ENCODE peak calls at places on chromosomes 4 and X, in seven cellular contexts. One of them, this sample, is unnamed.

GRCh38 chrX:107576841-107577240 is 51.5 kb upstream of the PRPS1 start:
- DNase-seq in tibial artery: no peak
- DNase-seq in effector memory CD4-positive, alpha-beta T cell: no peak
- DNase-seq in AG10803: no peak
- DNase-seq in ascending aorta: no peak
- DNase-seq in kidney: no peak
- DNase-seq in fibroblast of mammary gland: no peak
- DNase-seq in this sample: no peak

GRCh38 chrX:131595120-131595519 is 51.2 kb downstream of the OR13H1 start:
- DNase-seq in AG10803: no peak
- DNase-seq in kidney: no peak
- DNase-seq in effector memory CD4-positive, alpha-beta T cell: no peak
- DNase-seq in tibial artery: no peak
- DNase-seq in fibroblast of mammary gland: peak
- DNase-seq in ascending aorta: no peak
- DNase-seq in this sample: peak

GRCh38 chr4:21009956-21010355 is 309.7 kb downstream of the PACRGL start:
- DNase-seq in AG10803: no peak
- DNase-seq in effector memory CD4-positive, alpha-beta T cell: no peak
- DNase-seq in ascending aorta: no peak
- DNase-seq in tibial artery: no peak
- DNase-seq in fibroblast of mammary gland: no peak
- DNase-seq in kidney: no peak
- DNase-seq in this sample: no peak

GRCh38 chr4:107579099-107579498 is 140.9 kb downstream of the PAPSS1 start:
- DNase-seq in tibial artery: no peak
- DNase-seq in kidney: peak
- DNase-seq in fibroblast of mammary gland: no peak
- DNase-seq in ascending aorta: no peak
- DNase-seq in AG10803: no peak
- DNase-seq in effector memory CD4-positive, alpha-beta T cell: no peak
- DNase-seq in this sample: no peak

GRCh38 chr4:1795304-1796195 is 2.5 kb downstream of the FGFR3 start:
- DNase-seq in AG10803: no peak
- DNase-seq in effector memory CD4-positive, alpha-beta T cell: no peak
- DNase-seq in fibroblast of mammary gland: no peak
- DNase-seq in kidney: no peak
- DNase-seq in ascending aorta: no peak
- DNase-seq in tibial artery: no peak
- DNase-seq in this sample: no peak

GRCh38 chrX:109934935-109935334 is 68.0 kb upstream of the TMEM164 start:
- DNase-seq in ascending aorta: no peak
- DNase-seq in tibial artery: no peak
- DNase-seq in AG10803: no peak
- DNase-seq in kidney: no peak
- DNase-seq in fibroblast of mammary gland: peak
- DNase-seq in effector memory CD4-positive, alpha-beta T cell: no peak
- DNase-seq in this sample: no peak

GRCh38 chr4:119130365-119131065 is 5.1 kb upstream of the MYOZ2 start:
- DNase-seq in ascending aorta: no peak
- DNase-seq in AG10803: peak
- DNase-seq in fibroblast of mammary gland: peak
- DNase-seq in effector memory CD4-positive, alpha-beta T cell: no peak
- DNase-seq in tibial artery: no peak
- DNase-seq in kidney: no peak
- DNase-seq in this sample: peak

GRCh38 chr4:56995525-56995924 is 16.8 kb downstream of the POLR2B start:
- DNase-seq in fibroblast of mammary gland: peak
- DNase-seq in kidney: no peak
- DNase-seq in AG10803: peak
- DNase-seq in effector memory CD4-positive, alpha-beta T cell: no peak
- DNase-seq in tibial artery: peak
- DNase-seq in ascending aorta: peak
- DNase-seq in this sample: peak

GRCh38 chr4:26345541-26345940 is 24.7 kb downstream of the RBPJ start:
- DNase-seq in effector memory CD4-positive, alpha-beta T cell: no peak
- DNase-seq in ascending aorta: no peak
- DNase-seq in AG10803: no peak
- DNase-seq in kidney: no peak
- DNase-seq in tibial artery: no peak
- DNase-seq in fibroblast of mammary gland: no peak
- DNase-seq in this sample: no peak
- H3K4me3 ChIP-seq in effector memory CD4-positive, alpha-beta T cell: no peak
- H3K4me3 ChIP-seq in ascending aorta: no peak
- H3K4me3 ChIP-seq in AG10803: no peak
- H3K4me3 ChIP-seq in kidney: no peak
- H3K4me3 ChIP-seq in tibial artery: no peak
- H3K4me3 ChIP-seq in fibroblast of mammary gland: no peak
- H3K4me3 ChIP-seq in this sample: peak

DNA sequence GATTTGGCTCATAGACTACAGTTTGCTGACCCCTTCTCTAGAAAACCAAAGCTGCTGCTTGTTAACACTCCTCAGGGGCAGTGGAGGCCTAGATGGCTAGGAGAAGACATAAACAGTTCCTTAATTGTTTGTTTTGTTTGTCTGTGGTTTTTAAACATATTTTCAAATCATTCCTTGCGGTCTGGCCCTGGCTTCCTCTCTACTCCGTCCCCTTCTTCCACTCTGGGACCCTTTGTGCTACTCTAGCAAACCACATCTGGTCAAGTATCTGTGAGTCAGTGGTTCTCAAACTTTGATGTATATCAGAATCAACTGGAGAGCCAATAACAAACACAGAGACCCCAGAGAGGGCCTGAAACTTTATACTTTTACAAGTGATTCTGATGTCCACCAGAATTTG is 36.1 kb downstream of the FRMPD4 start:
- DNase-seq in ascending aorta: no peak
- DNase-seq in tibial artery: no peak
- DNase-seq in kidney: no peak
- DNase-seq in fibroblast of mammary gland: peak
- DNase-seq in AG10803: peak
- DNase-seq in effector memory CD4-positive, alpha-beta T cell: no peak
- DNase-seq in this sample: peak
- H3K4me3 ChIP-seq in ascending aorta: no peak
- H3K4me3 ChIP-seq in tibial artery: no peak
- H3K4me3 ChIP-seq in kidney: no peak
- H3K4me3 ChIP-seq in fibroblast of mammary gland: no peak
- H3K4me3 ChIP-seq in AG10803: no peak
- H3K4me3 ChIP-seq in effector memory CD4-positive, alpha-beta T cell: no peak
- H3K4me3 ChIP-seq in this sample: no peak

GRCh38 chr4:152531479-152531878 is 4.4 kb downstream of the FBXW7 start:
- DNase-seq in effector memory CD4-positive, alpha-beta T cell: no peak
- DNase-seq in tibial artery: no peak
- DNase-seq in fibroblast of mammary gland: no peak
- DNase-seq in kidney: no peak
- DNase-seq in ascending aorta: no peak
- DNase-seq in AG10803: no peak
- DNase-seq in this sample: no peak

GRCh38 chr4:152534541-152535231 is 1.2 kb downstream of the FBXW7 start:
- DNase-seq in kidney: peak
- DNase-seq in fibroblast of mammary gland: no peak
- DNase-seq in tibial artery: peak
- DNase-seq in effector memory CD4-positive, alpha-beta T cell: peak
- DNase-seq in AG10803: peak
- DNase-seq in ascending aorta: peak
- DNase-seq in this sample: peak

GRCh38 chr4:152528060-152528459 is 7.8 kb downstream of the FBXW7 start:
- DNase-seq in ascending aorta: no peak
- DNase-seq in fibroblast of mammary gland: no peak
- DNase-seq in tibial artery: no peak
- DNase-seq in kidney: no peak
- DNase-seq in effector memory CD4-positive, alpha-beta T cell: no peak
- DNase-seq in AG10803: no peak
- DNase-seq in this sample: no peak

GRCh38 chr4:152529880-152530279 is 6.0 kb downstream of the FBXW7 start:
- DNase-seq in effector memory CD4-positive, alpha-beta T cell: no peak
- DNase-seq in tibial artery: no peak
- DNase-seq in fibroblast of mammary gland: no peak
- DNase-seq in AG10803: no peak
- DNase-seq in ascending aorta: no peak
- DNase-seq in kidney: no peak
- DNase-seq in this sample: no peak

GRCh38 chr4:152530600-152530999 is 5.3 kb downstream of the FBXW7 start:
- DNase-seq in effector memory CD4-positive, alpha-beta T cell: no peak
- DNase-seq in AG10803: no peak
- DNase-seq in kidney: no peak
- DNase-seq in tibial artery: no peak
- DNase-seq in ascending aorta: no peak
- DNase-seq in fibroblast of mammary gland: no peak
- DNase-seq in this sample: no peak
- H3K4me3 ChIP-seq in effector memory CD4-positive, alpha-beta T cell: no peak
- H3K4me3 ChIP-seq in AG10803: no peak
- H3K4me3 ChIP-seq in kidney: no peak
- H3K4me3 ChIP-seq in tibial artery: no peak
- H3K4me3 ChIP-seq in ascending aorta: no peak
- H3K4me3 ChIP-seq in fibroblast of mammary gland: no peak
- H3K4me3 ChIP-seq in this sample: no peak

GRCh38 chr4:122701965-122702364 is 30.5 kb upstream of the BBS12 start:
- DNase-seq in tibial artery: no peak
- DNase-seq in effector memory CD4-positive, alpha-beta T cell: no peak
- DNase-seq in ascending aorta: no peak
- DNase-seq in fibroblast of mammary gland: no peak
- DNase-seq in AG10803: no peak
- DNase-seq in kidney: no peak
- DNase-seq in this sample: no peak
- H3K4me3 ChIP-seq in tibial artery: no peak
- H3K4me3 ChIP-seq in effector memory CD4-positive, alpha-beta T cell: no peak
- H3K4me3 ChIP-seq in ascending aorta: no peak
- H3K4me3 ChIP-seq in fibroblast of mammary gland: no peak
- H3K4me3 ChIP-seq in AG10803: no peak
- H3K4me3 ChIP-seq in kidney: no peak
- H3K4me3 ChIP-seq in this sample: no peak

GRCh38 chrX:9856596-9856995 is 70.4 kb downstream of the SHROOM2 start:
- DNase-seq in tibial artery: no peak
- DNase-seq in kidney: no peak
- DNase-seq in effector memory CD4-positive, alpha-beta T cell: no peak
- DNase-seq in fibroblast of mammary gland: no peak
- DNase-seq in ascending aorta: no peak
- DNase-seq in AG10803: no peak
- DNase-seq in this sample: no peak

GRCh38 chrX:9855536-9856320 is 69.5 kb downstream of the SHROOM2 start:
- DNase-seq in kidney: no peak
- DNase-seq in ascending aorta: no peak
- DNase-seq in AG10803: no peak
- DNase-seq in effector memory CD4-positive, alpha-beta T cell: no peak
- DNase-seq in fibroblast of mammary gland: no peak
- DNase-seq in tibial artery: no peak
- DNase-seq in this sample: peak

GRCh38 chrX:9857575-9857974 is 71.3 kb downstream of the SHROOM2 start:
- DNase-seq in AG10803: no peak
- DNase-seq in kidney: no peak
- DNase-seq in fibroblast of mammary gland: no peak
- DNase-seq in effector memory CD4-positive, alpha-beta T cell: no peak
- DNase-seq in ascending aorta: no peak
- DNase-seq in tibial artery: no peak
- DNase-seq in this sample: peak

GRCh38 chrX:9859711-9860555 is 73.7 kb downstream of the SHROOM2 start:
- DNase-seq in effector memory CD4-positive, alpha-beta T cell: no peak
- DNase-seq in fibroblast of mammary gland: peak
- DNase-seq in tibial artery: no peak
- DNase-seq in ascending aorta: no peak
- DNase-seq in kidney: no peak
- DNase-seq in AG10803: peak
- DNase-seq in this sample: peak

DNA sequence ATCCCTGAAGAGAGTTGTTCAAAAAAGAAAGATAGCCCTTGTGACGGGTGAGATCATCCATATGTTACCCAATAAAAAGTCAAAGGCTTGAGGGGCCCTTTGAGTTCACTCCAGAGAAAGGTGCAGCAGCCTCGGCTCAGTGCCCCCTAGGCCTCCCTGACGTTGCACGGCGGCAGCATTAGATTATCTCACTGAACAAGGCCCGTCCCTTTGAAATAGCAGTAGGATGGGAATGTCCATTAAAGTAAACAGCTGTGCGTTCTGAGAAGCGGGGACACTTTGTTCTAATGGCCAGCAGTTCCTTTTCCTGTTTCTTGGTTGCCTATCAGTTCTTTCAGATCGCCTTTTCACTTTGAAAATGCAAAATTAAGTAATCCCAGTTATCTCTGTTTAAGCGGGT is 71.9 kb downstream of the SHROOM2 start:
- DNase-seq in effector memory CD4-positive, alpha-beta T cell: no peak
- DNase-seq in fibroblast of mammary gland: no peak
- DNase-seq in kidney: no peak
- DNase-seq in tibial artery: no peak
- DNase-seq in ascending aorta: no peak
- DNase-seq in AG10803: no peak
- DNase-seq in this sample: peak
- H3K4me3 ChIP-seq in effector memory CD4-positive, alpha-beta T cell: no peak
- H3K4me3 ChIP-seq in fibroblast of mammary gland: no peak
- H3K4me3 ChIP-seq in kidney: no peak
- H3K4me3 ChIP-seq in tibial artery: no peak
- H3K4me3 ChIP-seq in ascending aorta: no peak
- H3K4me3 ChIP-seq in AG10803: no peak
- H3K4me3 ChIP-seq in this sample: no peak

This sample was measured in fibroblast of villous mesenchyme.